ENCODE peak calls at places on chromosomes 3 and 15, in eight cellular contexts. G is psoas muscle, M is upper lobe of right lung, R is Peyer's patch, E is neuronal stem cell, D is IMR-90, S is choroid plexus epithelial cell, U is left ventricle myocardium inferior. X is an unnamed sample.
A peak's percentile ranks its signal among the peaks of the same experiment; 100 is the strongest.

GRCh38 chr3:137116619-137117018 is 158.8 kb downstream of the IL20RB start:
- DNase-seq in U (no peak), M (no peak), G (no peak), D (no peak), E (no peak), S (peak; percentile 2), R (no peak), X (no peak)

GRCh38 chr3:46666471-46666845 is 27.0 kb downstream of the ALS2CL start:
- DNase-seq in M (peak; percentile 33), R (peak; percentile 27), G (peak; percentile 44), S (no peak), D (no peak), E (no peak), U (peak; percentile 55), X (no peak)

GRCh38 chr15:76517910-76518309 is 181.3 kb downstream of the ISL2 start:
- DNase-seq in M (no peak), U (no peak), G (no peak), S (peak; percentile 27), R (no peak), D (no peak), E (no peak), X (peak; percentile 25)

GRCh38 chr15:63212050-63212973 is 22.9 kb downstream of the RAB8B start:
- DNase-seq in G (no peak), M (no peak), R (no peak), S (peak; percentile 74), U (no peak), E (no peak), D (peak; percentile 87), X (peak; percentile 34)

GRCh38 chr3:30689202-30689641 is 82.8 kb downstream of the TGFBR2 start:
- DNase-seq in M (no peak), R (no peak), E (no peak), G (no peak), U (no peak), S (peak; percentile 44), D (peak; percentile 40), X (peak; percentile 77)

GRCh38 chr15:48861813-48862431 is 16.0 kb upstream of the EID1 start:
- DNase-seq in U (no peak), S (peak; percentile 89), M (no peak), R (no peak), G (no peak), D (peak; percentile 82), E (peak; percentile 56), X (peak; percentile 77)

GRCh38 chr3:150180349-150180748 is 209.7 kb upstream of the PFN2 start:
- DNase-seq in E (no peak), D (peak; percentile 86), G (no peak), M (no peak), S (peak; percentile 96), R (no peak), U (no peak), X (peak; percentile 87)

GRCh38 chr15:31811641-31812040 is 218.7 kb upstream of the CHRNA7 start:
- DNase-seq in M (no peak), R (no peak), G (no peak), U (no peak), D (no peak), E (no peak), S (no peak), X (no peak)

GRCh38 chr15:71080166-71080565 is 35.1 kb upstream of the THSD4 start:
- DNase-seq in E (no peak), D (no peak), R (no peak), S (no peak), U (no peak), M (no peak), G (no peak), X (no peak)

GRCh38 chr3:44058022-44058867 is 183.4 kb upstream of the TOPAZ1 start:
- DNase-seq in D (peak; percentile 28), R (peak; percentile 79), M (no peak), G (no peak), E (no peak), S (peak; percentile 62), U (no peak), X (peak; percentile 79)

GRCh38 chr3:51716805-51717204 is 9.9 kb downstream of the GRM2 start:
- DNase-seq in U (no peak), D (no peak), E (no peak), S (no peak), R (peak; percentile 15), G (no peak), M (no peak), X (no peak)

DNA sequence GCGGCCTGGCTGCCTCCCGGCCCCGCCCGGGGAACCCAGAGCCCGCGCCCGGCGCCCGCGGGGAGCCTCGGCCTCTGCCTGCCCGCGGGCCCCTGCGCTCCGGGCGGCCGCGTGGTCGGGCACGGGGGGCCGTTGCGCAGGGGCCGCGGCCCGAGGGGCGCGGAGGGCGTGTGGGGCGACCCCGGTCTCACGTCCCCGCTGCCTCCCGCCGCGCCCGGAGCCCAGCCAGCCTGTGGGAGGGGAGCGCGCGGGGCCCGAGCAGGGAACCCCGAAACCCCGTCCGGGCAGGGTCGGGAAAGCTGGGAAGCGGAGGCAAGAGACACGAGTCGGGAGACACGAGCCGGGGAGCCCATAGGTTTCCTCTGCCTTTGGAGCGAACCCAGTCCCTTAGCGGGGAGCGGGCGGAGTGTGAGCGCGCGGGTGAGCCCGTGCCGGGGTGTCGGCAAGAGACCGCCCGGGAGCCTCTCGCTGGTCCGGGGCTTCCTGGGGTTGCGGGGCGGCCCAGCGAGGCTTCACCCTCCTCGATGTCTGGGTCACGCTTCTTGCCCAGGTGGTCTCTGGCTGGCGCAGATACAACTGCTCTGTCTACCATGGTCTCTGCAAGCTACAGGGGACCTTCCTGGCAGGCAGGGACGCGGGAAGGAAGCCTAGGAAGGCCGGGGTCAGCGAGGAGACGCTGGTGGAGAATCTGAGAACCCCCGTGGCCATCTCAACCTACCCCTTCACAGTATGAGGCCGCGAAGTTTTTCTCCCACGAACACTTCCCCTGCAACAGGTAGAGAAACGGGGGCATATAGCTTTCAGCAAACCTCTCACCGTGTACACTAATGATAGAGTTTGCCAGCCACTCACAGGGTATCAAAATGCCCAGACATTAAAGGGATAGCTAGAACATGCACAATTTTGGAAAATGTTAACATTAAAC is 586 bp downstream of the LRRK1 start:
- DNase-seq in G (no peak), M (peak; percentile 73), R (peak; percentile 62), S (peak; percentile 28), U (no peak), E (no peak), D (peak; percentile 19), X (peak; percentile 20)
- H3K4me3 ChIP-seq in G (peak overlapping the region; percentile 75), M (peak overlapping the region; percentile 65), R (peak overlapping the region; percentile 91), S (peak overlapping the region; percentile 71), U (peak overlapping the region; percentile 78), E (peak overlapping the region; percentile 77), D (peak overlapping the region; percentile 60), X (peak overlapping the region; percentile 61)

DNA sequence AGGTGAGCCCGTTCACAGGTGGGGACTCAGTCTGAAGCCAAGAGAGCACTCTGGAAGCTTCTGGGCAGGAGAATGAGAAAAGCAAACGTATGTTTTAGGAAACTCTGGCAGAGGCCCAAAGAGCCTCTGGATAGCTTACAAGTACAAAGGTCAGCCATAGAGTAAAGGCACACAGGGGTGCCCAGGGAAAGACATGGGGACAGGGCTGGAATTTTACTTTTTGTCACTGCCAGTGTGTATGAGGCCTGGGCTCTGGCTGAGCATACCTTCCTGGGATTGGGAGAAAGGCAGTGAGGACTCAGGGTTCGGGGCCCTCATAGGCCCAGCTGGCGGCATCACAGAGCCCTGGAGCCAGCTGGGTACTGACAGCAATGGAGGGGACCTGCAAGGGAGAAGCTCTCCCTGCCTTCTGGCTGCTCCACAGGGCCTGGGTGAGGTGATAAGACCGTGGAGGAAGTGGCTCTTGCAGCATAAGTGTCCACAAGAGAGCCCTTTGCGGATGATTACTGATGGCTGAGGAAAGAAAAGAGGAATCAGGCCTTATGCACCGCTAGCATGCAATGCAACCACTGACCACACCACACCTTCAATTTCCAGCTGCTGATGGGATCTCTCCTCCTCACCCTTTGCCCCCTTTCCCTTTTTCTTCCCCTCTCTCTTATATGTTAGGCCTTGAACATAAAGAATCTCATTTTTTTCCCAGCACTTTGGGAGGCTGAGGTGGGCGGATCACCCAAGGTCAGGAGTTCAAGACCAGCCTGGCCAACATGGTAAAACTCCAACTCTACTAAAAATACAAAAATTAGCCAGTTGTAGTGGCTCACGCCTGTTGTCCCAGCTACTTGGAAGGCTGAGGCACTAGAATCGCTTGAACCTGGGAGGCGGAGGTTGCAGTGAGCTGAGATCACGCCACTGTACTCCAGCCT is 25.1 kb upstream of the BCL2L10 start:
- DNase-seq in D (no peak), G (no peak), M (no peak), S (no peak), U (no peak), E (no peak), R (peak; percentile 47), X (no peak)
- H3K4me3 ChIP-seq in D (no peak overlapping the region), G (no peak overlapping the region), M (no peak overlapping the region), S (no peak overlapping the region), U (no peak overlapping the region), E (no peak overlapping the region), R (no peak overlapping the region), X (no peak overlapping the region)

GRCh38 chr15:45130291-45131000 is 652 bp downstream of the DUOX1 start:
- DNase-seq in U (no peak), D (no peak), M (peak; percentile 63), R (no peak), E (no peak), G (no peak), S (no peak), X (no peak)

GRCh38 chr15:45132844-45133560 is 3.2 kb downstream of the DUOX1 start:
- DNase-seq in M (no peak), R (no peak), G (no peak), U (no peak), D (no peak), S (no peak), E (no peak), X (no peak)

GRCh38 chr15:45133561-45133920 is 3.7 kb downstream of the DUOX1 start:
- DNase-seq in R (no peak), M (peak; percentile 70), E (no peak), U (no peak), S (no peak), G (no peak), D (no peak), X (no peak)

GRCh38 chr15:45129651-45130129 is at the start of the genes DUOX1 and DUOXA1:
- DNase-seq in E (no peak), R (peak; percentile 59), G (peak; percentile 66), S (no peak), M (peak; percentile 94), U (peak; percentile 51), D (no peak), X (no peak)

GRCh38 chr15:45131510-45131909 is 1.7 kb downstream of the DUOX1 start:
- DNase-seq in G (no peak), S (no peak), U (no peak), D (no peak), M (peak; percentile 71), R (no peak), E (no peak), X (no peak)
- H3K4me3 ChIP-seq in G (no peak overlapping the region), S (no peak overlapping the region), U (no peak overlapping the region), D (no peak overlapping the region), M (peak overlapping the region; percentile 56), R (no peak overlapping the region), E (no peak overlapping the region), X (no peak overlapping the region)

GRCh38 chr15:40308844-40309189 is 1.1 kb upstream of the PLCB2 start:
- DNase-seq in E (no peak), G (no peak), M (peak; percentile 80), R (peak; percentile 67), D (no peak), U (no peak), S (no peak), X (no peak)
- H3K4me3 ChIP-seq in E (no peak overlapping the region), G (no peak overlapping the region), M (peak overlapping the region; percentile 51), R (peak overlapping the region; percentile 25), D (no peak overlapping the region), U (no peak overlapping the region), S (no peak overlapping the region), X (no peak overlapping the region)

DNA sequence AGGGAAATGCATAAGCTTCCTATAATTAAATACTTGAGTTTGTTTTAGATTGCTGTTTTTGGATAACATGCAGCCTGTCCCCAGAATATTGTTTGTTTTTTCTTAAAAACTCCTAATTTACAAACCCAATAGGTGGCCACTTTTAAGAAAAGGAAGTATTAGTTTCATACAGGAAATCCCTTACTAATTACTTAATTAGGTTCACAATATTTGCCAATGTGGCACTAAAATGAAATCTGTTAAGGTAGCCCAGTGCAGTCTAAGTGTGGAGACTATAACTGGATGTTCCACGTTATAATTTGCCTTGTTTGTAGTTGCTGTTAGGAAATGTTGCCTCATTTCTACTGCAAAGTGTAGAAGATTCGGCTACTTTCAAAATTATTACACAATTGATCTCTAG is 195.8 kb downstream of the BBX start:
- DNase-seq in G (no peak), R (no peak), S (peak; percentile 2), E (no peak), D (no peak), U (no peak), M (no peak), X (no peak)
- H3K4me3 ChIP-seq in G (no peak overlapping the region), R (no peak overlapping the region), S (no peak overlapping the region), E (no peak overlapping the region), D (no peak overlapping the region), U (no peak overlapping the region), M (no peak overlapping the region), X (no peak overlapping the region)